ENCODE peak calls at places on chromosomes 3 and 15, in seven cellular contexts. S is uterus, I is astrocyte of the cerebellum, C is ovary, M is AG09309, Y is psoas muscle, R is brain microvascular endothelial cell. J is an unnamed sample.
A peak's percentile ranks its signal among the peaks of the same experiment; 100 is the strongest.

GRCh38 chr3:66297260-66297863 is 76.6 kb downstream of the SLC25A26 start:
- DNase-seq in S (no peak), I (no peak), C (no peak), M (no peak), Y (no peak), R (peak; percentile 3), J (no peak)

GRCh38 chr3:73490453-73491311 is 134.1 kb downstream of the PDZRN3 start:
- DNase-seq in S (no peak), I (peak; percentile 73), C (peak; percentile 76), M (no peak), Y (peak; percentile 41), R (peak; percentile 53), J (no peak)

GRCh38 chr3:89042251-89042650 is 65.2 kb upstream of the EPHA3 start:
- DNase-seq in S (no peak), I (peak; percentile 32), C (no peak), M (no peak), Y (no peak), R (peak; percentile 17), J (no peak)

GRCh38 chr3:100040446-100040845 is 73.9 kb downstream of the FILIP1L start:
- DNase-seq in S (peak; percentile 34), I (no peak), C (no peak), M (no peak), Y (no peak), R (no peak), J (no peak)

GRCh38 chr15:90232941-90233700 is 620 bp downstream of the CIB1 start:
- DNase-seq in S (no peak), I (no peak), C (no peak), M (no peak), Y (peak; percentile 75), R (peak; percentile 14), J (no peak)

GRCh38 chr3:35659808-35660207 is 20.5 kb downstream of the ARPP21 start:
- DNase-seq in S (no peak), I (no peak), C (no peak), M (no peak), Y (peak; percentile 59), R (no peak), J (no peak)

GRCh38 chr3:42491876-42492507 is 10.5 kb upstream of the VIPR1 start:
- DNase-seq in S (peak; percentile 6), I (no peak), C (no peak), M (no peak), Y (no peak), R (no peak), J (peak; percentile 29)

GRCh38 chr15:85276508-85276907 is 103.9 kb upstream of the AKAP13 start:
- DNase-seq in S (no peak), I (no peak), C (no peak), M (no peak), Y (no peak), R (no peak), J (no peak)

GRCh38 chr15:72685301-72685924 is 569 bp downstream of the HIGD2B start:
- DNase-seq in S (no peak), I (no peak), C (no peak), M (no peak), Y (no peak), R (no peak), J (no peak)

GRCh38 chr15:40906101-40906946 is 12.1 kb downstream of the VPS18 start:
- DNase-seq in S (peak; percentile 90), I (peak; percentile 94), C (peak; percentile 87), M (peak; percentile 89), Y (peak; percentile 94), R (peak; percentile 62), J (peak; percentile 93)

GRCh38 chr3:128276577-128277183 is 123.4 kb downstream of the EEFSEC start:
- DNase-seq in S (no peak), I (no peak), C (no peak), M (no peak), Y (no peak), R (no peak), J (peak; percentile 50)
- TF ChIP-seq CTCF in S (no peak), I (no peak), C (no peak), M (no peak), Y (no peak), R (no peak), J (no peak)

GRCh38 chr3:5729852-5730251 is 542.3 kb downstream of the EDEM1 start:
- DNase-seq in S (no peak), I (no peak), C (no peak), M (no peak), Y (no peak), R (no peak), J (no peak)
- TF ChIP-seq CTCF in S (no peak), I (no peak), C (no peak), M (no peak), Y (no peak), R (no peak), J (no peak)

DNA sequence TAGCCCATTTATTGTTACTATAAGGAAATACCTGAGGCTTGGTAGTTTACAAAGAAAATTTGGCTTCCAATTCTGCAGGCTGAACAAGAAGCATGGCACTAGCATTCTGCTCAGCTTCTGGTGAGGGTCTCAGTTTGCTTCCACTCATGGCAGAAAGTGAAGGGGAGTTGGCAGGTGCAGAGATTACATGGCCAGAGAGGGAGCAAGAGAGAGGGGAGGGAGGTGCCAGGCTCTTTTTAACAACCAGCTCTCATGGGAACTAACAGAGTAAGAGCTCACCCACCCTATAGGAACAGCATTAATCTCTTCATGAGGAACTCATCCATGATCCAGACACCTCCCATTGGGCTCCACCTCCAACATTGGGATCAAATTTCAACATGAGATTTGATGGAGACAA is 437.9 kb downstream of the CHL1 start:
- DNase-seq in S (no peak), I (no peak), C (no peak), M (no peak), Y (no peak), R (no peak), J (no peak)
- TF ChIP-seq CTCF in S (no peak), I (no peak), C (no peak), M (no peak), Y (no peak), R (no peak), J (no peak)

DNA sequence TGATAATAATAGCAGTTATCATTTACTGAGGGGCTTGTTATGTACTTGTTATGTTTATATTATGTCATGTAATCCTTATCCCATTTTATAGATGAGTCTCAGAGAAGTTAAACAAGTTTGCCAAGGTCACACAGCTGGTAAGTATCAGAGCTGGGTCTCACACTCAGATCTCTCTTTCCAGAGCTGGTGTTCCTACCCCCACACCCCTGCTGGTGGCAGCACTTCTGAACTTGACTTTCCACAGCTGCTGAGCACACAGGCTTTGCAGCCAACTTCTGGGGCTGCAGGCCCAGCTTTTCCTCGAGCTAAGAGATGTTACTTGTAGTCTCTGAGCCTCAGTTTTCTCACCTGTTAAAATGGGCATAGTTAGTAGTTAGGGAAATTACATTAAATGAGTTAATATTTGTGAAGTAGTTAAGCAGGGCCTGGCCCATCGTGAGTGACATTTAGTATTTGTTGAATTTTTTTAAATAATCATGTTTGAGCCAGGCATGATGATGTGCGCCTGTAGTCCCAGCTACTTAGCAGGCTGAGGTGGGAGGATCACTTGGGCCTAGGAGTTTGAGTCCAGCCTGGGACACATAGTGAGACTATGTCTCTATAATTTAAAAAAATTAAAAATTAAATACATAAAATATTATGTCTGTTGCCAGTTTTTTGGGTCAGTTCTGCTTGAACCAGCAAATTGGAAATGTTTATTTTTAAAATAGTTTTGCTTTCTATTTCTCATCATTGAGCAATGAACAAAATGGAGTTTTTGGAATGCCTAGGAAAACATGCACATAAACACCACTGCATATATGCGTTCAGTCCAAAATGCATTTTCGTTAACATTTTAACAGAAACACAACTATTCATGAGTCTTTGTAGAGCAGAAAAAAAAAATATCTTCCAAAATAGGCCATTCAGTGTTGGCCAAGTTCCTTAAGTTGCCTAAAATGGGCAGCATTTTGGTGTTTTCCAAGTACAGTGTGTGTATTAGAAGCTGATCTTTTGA is 87.3 kb downstream of the SMAD6 start:
- DNase-seq in S (no peak), I (no peak), C (peak; percentile 79), M (no peak), Y (no peak), R (peak; percentile 56), J (no peak)
- TF ChIP-seq CTCF in S (peak; percentile 20), I (peak; percentile 73), C (no peak), M (peak; percentile 79), Y (peak; percentile 25), R (peak; percentile 82), J (peak; percentile 61)

GRCh38 chr3:81760924-81761903 is at the start of gene GBE1:
- DNase-seq in S (peak; percentile 93), I (peak; percentile 60), C (peak; percentile 91), M (peak; percentile 94), Y (peak; percentile 98), R (peak; percentile 90), J (peak; percentile 91)
- TF ChIP-seq CTCF in S (no peak), I (peak; percentile 53), C (no peak), M (peak; percentile 47), Y (peak; percentile 24), R (peak; percentile 68), J (peak; percentile 55)

GRCh38 chr3:61808999-61809398 is 247.6 kb downstream of the PTPRG start:
- DNase-seq in S (no peak), I (no peak), C (no peak), M (no peak), Y (no peak), R (no peak), J (no peak)

GRCh38 chr3:61808526-61808925 is 247.2 kb downstream of the PTPRG start:
- DNase-seq in S (peak; percentile 72), I (no peak), C (peak; percentile 62), M (no peak), Y (no peak), R (no peak), J (no peak)

GRCh38 chr3:61810953-61811497 is 249.7 kb downstream of the PTPRG start:
- DNase-seq in S (no peak), I (no peak), C (no peak), M (no peak), Y (no peak), R (no peak), J (no peak)

GRCh38 chr3:61811652-61812051 is 250.3 kb downstream of the PTPRG start:
- DNase-seq in S (no peak), I (no peak), C (no peak), M (no peak), Y (no peak), R (no peak), J (no peak)

GRCh38 chr3:61809879-61810278 is 248.5 kb downstream of the PTPRG start:
- DNase-seq in S (peak; percentile 31), I (no peak), C (peak; percentile 56), M (no peak), Y (peak; percentile 66), R (no peak), J (no peak)
- TF ChIP-seq CTCF in S (no peak), I (no peak), C (no peak), M (no peak), Y (no peak), R (no peak), J (no peak)